ENCODE peak calls at places on chromosomes 16 and 17, in five cellular contexts. Y, L, F, Q and E are unnamed samples.
A peak's percentile ranks its signal among the peaks of the same experiment; 100 is the strongest.

GRCh38 chr17:74529243-74529642 is 2.0 kb downstream of the CD300LB start:
- DNase-seq in Y (no peak), Q (no peak), F (no peak), L (no peak), E (no peak)

GRCh38 chr16:76768948-76769347 is 422.0 kb upstream of the MON1B start:
- DNase-seq in F (no peak), Y (no peak), Q (no peak), L (no peak), E (no peak)

GRCh38 chr17:73489333-73489732 is 154.9 kb downstream of the SDK2 start:
- DNase-seq in L (no peak), Q (no peak), Y (no peak), F (no peak), E (no peak)

GRCh38 chr17:73419896-73420295 is 108.1 kb upstream of the CDC42EP4 start:
- DNase-seq in F (no peak), Q (no peak), L (no peak), Y (no peak), E (no peak)

GRCh38 chr16:27318399-27319256 is 4.9 kb downstream of the IL4R start:
- DNase-seq in Y (peak; percentile 96), L (no peak), Q (no peak), F (peak; percentile 64), E (no peak)

GRCh38 chr16:31488630-31489564 is 6.0 kb downstream of the SLC5A2 start:
- DNase-seq in Q (no peak), L (no peak), Y (no peak), F (no peak), E (no peak)

GRCh38 chr17:81523139-81524062 is 4.8 kb upstream of the FSCN2 start:
- DNase-seq in Q (peak; percentile 51), L (peak; percentile 89), F (no peak), Y (no peak), E (no peak)

GRCh38 chr16:66269631-66270332 is 96.7 kb upstream of the CDH5 start:
- DNase-seq in Q (no peak), Y (no peak), F (no peak), L (no peak), E (no peak)

GRCh38 chr17:74871329-74872076 is 1.3 kb downstream of the FDXR start:
- DNase-seq in L (no peak), F (no peak), Q (no peak), Y (no peak), E (no peak)

GRCh38 chr16:27689711-27690110 is 139.8 kb downstream of the KATNIP start:
- DNase-seq in F (no peak), Q (no peak), L (peak; percentile 21), Y (no peak), E (no peak)

GRCh38 chr17:20721151-20721550 is 141.6 kb downstream of the CDRT15L2 start:
- DNase-seq in F (no peak), Q (no peak), Y (peak; percentile 37), L (peak; percentile 24), E (no peak)

GRCh38 chr16:50282010-50282538 is 15.7 kb downstream of the ADCY7 start:
- DNase-seq in L (no peak), F (peak; percentile 77), Q (no peak), Y (no peak), E (peak; percentile 46)

GRCh38 chr16:23330161-23330560 is 28.1 kb downstream of the SCNN1B start:
- DNase-seq in L (no peak), F (no peak), Y (no peak), Q (no peak), E (no peak)

GRCh38 chr16:28321700-28322411 is 29.5 kb downstream of the SBK1 start:
- DNase-seq in F (no peak), Q (peak; percentile 67), L (peak; percentile 63), Y (peak; percentile 16), E (no peak)

GRCh38 chr17:73282629-73283028 is 20.9 kb upstream of the CPSF4L start:
- DNase-seq in Y (no peak), F (no peak), L (no peak), Q (no peak), E (no peak)

GRCh38 chr17:8121531-8122390 is 2.1 kb downstream of the HES7 start:
- DNase-seq in Y (peak; percentile 73), Q (peak; percentile 82), F (no peak), L (peak; percentile 72), E (no peak)

GRCh38 chr17:80931421-80932265 is 60.0 kb upstream of the CHMP6 start:
- DNase-seq in Q (no peak), F (no peak), Y (peak; percentile 25), L (peak; percentile 90), E (no peak)

GRCh38 chr16:72501739-72502653 is 330.0 kb upstream of the PMFBP1 start:
- DNase-seq in Q (peak; percentile 79), F (peak; percentile 37), L (peak; percentile 79), Y (peak; percentile 39), E (no peak)

GRCh38 chr17:57570740-57571344 is 174.3 kb downstream of the CCDC182 start:
- DNase-seq in Q (no peak), F (no peak), Y (no peak), L (no peak), E (no peak)

GRCh38 chr17:19502517-19502916 is 31.1 kb upstream of the SLC47A1 start:
- DNase-seq in F (no peak), Y (no peak), Q (no peak), L (no peak), E (no peak)

GRCh38 chr17:50861334-50861676 is 4.8 kb downstream of the TOB1 start:
- DNase-seq in Y (no peak), F (no peak), L (no peak), Q (no peak), E (no peak)
- H3K4me3 ChIP-seq in Y (no peak overlapping the region), F (no peak overlapping the region), L (no peak overlapping the region), Q (no peak overlapping the region), E (peak overlapping the region; percentile 0)

GRCh38 chr17:37429039-37429438 is 22.4 kb downstream of the TADA2A start:
- DNase-seq in Q (no peak), Y (no peak), F (no peak), L (no peak), E (no peak)

GRCh38 chr17:37425268-37425667 is 18.6 kb downstream of the TADA2A start:
- DNase-seq in Y (no peak), F (no peak), Q (no peak), L (no peak), E (no peak)

GRCh38 chr17:37417852-37418251 is 11.2 kb downstream of the TADA2A start:
- DNase-seq in L (peak; percentile 53), Q (no peak), F (no peak), Y (no peak), E (no peak)

DNA sequence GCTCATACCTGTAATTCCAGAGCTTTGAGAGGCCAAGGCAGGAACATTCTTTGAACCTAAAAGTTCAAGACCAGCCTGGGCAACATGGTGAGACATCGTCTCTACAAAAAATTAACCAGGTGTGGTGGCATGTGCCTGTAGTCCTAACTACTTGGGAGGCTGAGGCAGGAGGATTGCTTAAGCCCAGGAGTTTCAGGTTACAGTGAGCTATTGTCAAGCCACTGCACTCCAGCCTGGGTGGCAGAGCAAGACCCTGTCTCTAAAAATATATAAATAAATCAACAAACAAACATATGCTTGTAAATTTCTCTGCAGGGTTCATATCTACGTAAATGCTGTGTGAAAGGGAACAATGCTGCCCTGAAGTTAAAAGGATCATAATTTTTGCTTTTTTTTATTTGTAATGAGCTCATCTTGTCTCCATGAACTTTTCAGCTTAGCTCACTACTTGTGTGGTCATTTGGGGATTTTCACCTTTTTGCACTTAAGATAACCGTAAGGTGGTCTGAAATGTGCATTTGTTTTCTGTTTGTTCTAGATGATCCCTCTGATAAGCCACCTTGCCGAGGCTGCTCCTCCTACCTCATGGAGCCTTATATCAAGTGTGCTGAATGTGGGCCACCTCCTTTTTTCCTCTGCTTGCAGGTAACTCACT is 16.4 kb downstream of the TADA2A start:
- DNase-seq in L (no peak), Y (no peak), F (no peak), Q (no peak), E (no peak)
- H3K4me1 ChIP-seq in L (no peaks in the 10 kb centered on the region), Y (no peaks in the 10 kb centered on the region), F (no peaks in the 10 kb centered on the region), Q (no peaks in the 10 kb centered on the region), E (no peaks in the 10 kb centered on the region)

GRCh38 chr17:31392002-31392855 is 754 bp downstream of the RAB11FIP4 start:
- DNase-seq in F (no peak), L (no peak), Q (peak; percentile 36), Y (no peak), E (no peak)

GRCh38 chr17:31390426-31390747 is 1.1 kb upstream of the RAB11FIP4 start:
- DNase-seq in F (no peak), L (no peak), Y (no peak), Q (no peak), E (no peak)

GRCh38 chr17:31392856-31393748 is 1.6 kb downstream of the RAB11FIP4 start:
- DNase-seq in Q (no peak), L (no peak), Y (peak; percentile 52), F (no peak), E (no peak)

GRCh38 chr17:31390748-31391495 is 553 bp upstream of the RAB11FIP4 start:
- DNase-seq in F (no peak), Y (no peak), Q (no peak), L (peak; percentile 11), E (no peak)

GRCh38 chr17:31391496-31391949 is at the start of gene RAB11FIP4:
- DNase-seq in Q (peak; percentile 72), Y (no peak), L (peak; percentile 34), F (no peak), E (no peak)
- H3K4me3 ChIP-seq in Q (peak within 1 kb of the TSS; percentile 34), Y (no peak within 1 kb of the TSS), L (peak within 1 kb of the TSS; percentile 41), F (peak within 1 kb of the TSS; percentile 36), E (peak within 1 kb of the TSS; percentile 31)

DNA sequence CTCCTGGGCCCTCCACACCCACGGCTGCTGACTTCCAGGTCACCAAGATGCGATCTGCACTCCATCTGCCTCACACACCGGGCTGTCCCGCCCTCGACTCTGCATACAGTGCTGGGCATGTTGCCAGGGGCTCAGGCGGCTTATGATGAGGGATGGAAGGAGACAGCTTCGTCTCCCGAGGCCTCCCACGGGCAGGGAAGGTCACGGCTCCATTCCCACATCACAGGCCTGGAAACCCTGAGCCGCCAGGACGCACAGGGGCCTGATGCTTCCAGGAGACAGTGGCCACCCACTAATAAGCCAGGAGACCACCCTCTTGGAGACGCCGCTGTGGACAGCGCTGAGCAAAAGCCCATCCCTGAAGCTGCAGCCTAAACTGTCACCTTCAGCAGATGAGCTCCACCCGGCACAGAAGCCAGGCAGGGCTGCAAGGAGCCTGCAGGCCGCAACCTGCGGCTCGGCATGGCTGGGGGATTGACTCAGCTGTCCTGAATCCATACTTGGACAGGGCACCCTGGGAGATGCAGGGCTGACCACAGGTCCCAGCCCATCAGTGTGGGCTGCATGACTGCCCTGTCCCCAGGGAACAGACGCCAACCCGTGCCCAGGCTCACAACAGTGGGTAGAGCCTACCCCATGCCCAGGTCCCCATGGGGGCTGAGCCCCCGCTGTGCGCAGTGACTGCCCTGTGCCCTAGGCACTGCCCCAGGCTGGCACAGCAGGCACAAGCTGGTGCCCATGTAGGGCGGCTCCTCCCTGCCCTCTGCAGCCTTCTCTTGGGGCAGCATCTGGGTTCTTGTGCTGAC is 34.4 kb downstream of the SLC7A5 start:
- DNase-seq in F (no peak), Y (no peak), Q (peak; percentile 37), L (no peak), E (no peak)
- H3K4me1 ChIP-seq in F (no peaks in the 10 kb centered on the region), Y (peaks cover 5% of the 10 kb centered on the region), Q (no peaks in the 10 kb centered on the region), L (no peaks in the 10 kb centered on the region), E (peaks cover 29% of the 10 kb centered on the region)